ENCODE peak calls at places on chromosomes 16 and 17, in eight cellular contexts. U is MM.1S, J is ascending aorta, N is body of pancreas, K is left ventricle myocardium inferior, V is cardiac muscle cell, S is AG04450, H is suprapubic skin. Y is an unnamed sample.
A peak's percentile ranks its signal among the peaks of the same experiment; 100 is the strongest.

GRCh38 chr17:1590747-1591473 is 28.3 kb upstream of the PITPNA start:
- DNase-seq in U (no peak), J (no peak), N (no peak), K (no peak), V (no peak), S (no peak), H (no peak), Y (no peak)

GRCh38 chr16:81669473-81670350 is 109.4 kb upstream of the PLCG2 start:
- DNase-seq in U (no peak), J (no peak), N (no peak), K (no peak), V (no peak), S (no peak), H (no peak), Y (no peak)

GRCh38 chr16:13471036-13471435 is 448.9 kb upstream of the ERCC4 start:
- DNase-seq in U (peak; percentile 10), J (no peak), N (no peak), K (no peak), V (peak; percentile 53), S (no peak), H (no peak), Y (no peak)

GRCh38 chr17:81917565-81918332 is at the start of gene SIRT7:
- DNase-seq in U (peak; percentile 83), J (peak; percentile 85), N (peak; percentile 74), K (peak; percentile 75), V (peak; percentile 87), S (no peak), H (no peak), Y (peak; percentile 86)

GRCh38 chr16:1194665-1195392 is 30.2 kb downstream of the TPSG1 start:
- DNase-seq in U (no peak), J (no peak), N (peak; percentile 22), K (no peak), V (peak; percentile 45), S (no peak), H (no peak), Y (no peak)

GRCh38 chr17:9439851-9440250 is 135.8 kb downstream of the STX8 start:
- DNase-seq in U (no peak), J (no peak), N (no peak), K (no peak), V (no peak), S (no peak), H (no peak), Y (no peak)

GRCh38 chr17:72565006-72565405 is 444.2 kb downstream of the SOX9 start:
- DNase-seq in U (no peak), J (no peak), N (no peak), K (no peak), V (no peak), S (no peak), H (no peak), Y (no peak)

GRCh38 chr16:1677942-1678499 is at the start of gene JPT2:
- DNase-seq in U (peak; percentile 97), J (peak; percentile 97), N (peak; percentile 99), K (peak; percentile 99), V (peak; percentile 99), S (peak; percentile 88), H (peak; percentile 98), Y (peak; percentile 94)

GRCh38 chr17:50534222-50534978 is 1.9 kb downstream of the EPN3 start:
- DNase-seq in U (no peak), J (no peak), N (peak; percentile 83), K (no peak), V (no peak), S (no peak), H (no peak), Y (no peak)

GRCh38 chr17:50533185-50533584 is 650 bp downstream of the EPN3 start:
- DNase-seq in U (no peak), J (no peak), N (no peak), K (no peak), V (no peak), S (no peak), H (no peak), Y (no peak)

GRCh38 chr17:50533720-50534148 is 1.2 kb downstream of the EPN3 start:
- DNase-seq in U (no peak), J (no peak), N (peak; percentile 89), K (peak; percentile 79), V (peak; percentile 54), S (no peak), H (no peak), Y (no peak)

GRCh38 chr17:50535407-50535806 is 2.9 kb downstream of the EPN3 start:
- DNase-seq in U (no peak), J (no peak), N (no peak), K (no peak), V (no peak), S (no peak), H (no peak), Y (no peak)

DNA sequence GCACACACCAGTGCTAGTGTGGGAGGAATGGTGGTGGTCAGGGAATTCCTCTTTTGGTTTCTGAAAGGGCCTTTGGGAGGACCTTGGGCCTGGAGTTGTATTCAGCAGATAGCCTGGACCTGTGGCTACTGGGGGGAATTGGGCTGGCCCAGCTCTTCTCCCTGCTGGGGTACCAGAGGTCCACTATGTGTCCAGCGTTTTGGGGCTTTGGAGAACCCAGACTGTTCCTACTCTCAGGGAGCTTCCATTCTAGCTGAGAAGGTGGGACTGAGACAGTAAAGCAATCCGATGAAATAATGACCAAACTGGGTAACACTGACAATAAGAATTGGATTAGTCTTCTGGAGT is 2.4 kb downstream of the EPN3 start:
- DNase-seq in U (no peak), J (no peak), N (no peak), K (no peak), V (no peak), S (no peak), H (no peak), Y (no peak)
- H3K27ac ChIP-seq in U (no peak overlapping the region), J (no peak overlapping the region), N (peak overlapping the region; percentile 96), K (peak overlapping the region; percentile 90), V (no peak overlapping the region), S (no peak overlapping the region), H (peak overlapping the region; percentile 78), Y (no peak overlapping the region)

GRCh38 chr17:79843475-79843916 is 4.3 kb upstream of the CBX4 start:
- DNase-seq in U (no peak), J (no peak), N (no peak), K (no peak), V (no peak), S (no peak), H (no peak), Y (no peak)

GRCh38 chr17:79842656-79843474 is 3.6 kb upstream of the CBX4 start:
- DNase-seq in U (no peak), J (no peak), N (no peak), K (no peak), V (no peak), S (no peak), H (no peak), Y (no peak)

GRCh38 chr17:79843917-79844815 is 4.9 kb upstream of the CBX4 start:
- DNase-seq in U (no peak), J (no peak), N (peak; percentile 75), K (peak; percentile 78), V (peak; percentile 86), S (no peak), H (no peak), Y (no peak)

GRCh38 chr17:79845601-79845949 is 6.3 kb upstream of the CBX4 start:
- DNase-seq in U (no peak), J (no peak), N (no peak), K (no peak), V (no peak), S (no peak), H (no peak), Y (no peak)

DNA sequence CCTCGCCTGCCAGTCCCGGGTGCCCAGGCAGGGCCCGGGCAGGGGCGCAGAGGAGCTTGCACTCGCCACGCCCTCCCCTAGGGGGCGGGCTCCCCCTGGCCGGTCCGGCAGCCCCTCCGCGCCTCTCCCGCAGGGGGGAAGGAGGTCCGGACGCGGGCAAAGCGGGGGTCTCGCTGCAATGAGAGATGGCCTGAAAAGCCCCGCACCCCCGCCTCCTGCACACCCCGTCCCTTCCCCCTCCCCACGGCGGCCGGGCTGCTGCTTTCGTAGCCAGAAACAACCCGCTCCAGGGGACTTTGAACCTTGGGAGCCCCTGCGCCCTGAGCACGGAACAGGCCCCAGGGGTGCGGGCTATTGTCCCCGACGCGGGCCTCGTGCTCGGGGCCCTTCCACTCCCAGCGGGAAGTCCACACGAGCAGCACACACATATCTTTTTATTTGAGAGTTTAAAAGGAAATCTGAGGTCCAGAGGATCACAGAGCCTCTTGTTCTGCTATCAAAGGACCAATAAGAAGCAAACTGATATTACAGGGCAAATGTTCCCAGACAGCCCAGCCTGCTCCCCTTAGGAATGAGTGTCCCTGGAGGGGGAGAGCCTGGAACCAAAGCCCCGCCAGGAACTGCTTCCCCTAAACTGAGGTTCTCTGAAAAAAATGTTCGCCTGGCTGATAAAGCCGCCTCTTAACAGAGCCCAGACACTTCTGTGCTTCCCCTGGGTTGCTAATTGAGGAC is 5.8 kb upstream of the CBX4 start:
- DNase-seq in U (peak; percentile 36), J (no peak), N (no peak), K (peak; percentile 54), V (peak; percentile 73), S (no peak), H (no peak), Y (no peak)
- H3K4me3 ChIP-seq in U (no peak overlapping the region), J (peak overlapping the region; percentile 64), N (no peak overlapping the region), K (peak overlapping the region; percentile 82), V (peak overlapping the region; percentile 34), S (no peak overlapping the region), H (peak overlapping the region; percentile 61), Y (peak overlapping the region; percentile 63)

GRCh38 chr17:41687828-41688640 is 651 bp upstream of the EIF1 start:
- DNase-seq in U (peak; percentile 59), J (no peak), N (peak; percentile 71), K (peak; percentile 47), V (peak; percentile 37), S (no peak), H (no peak), Y (no peak)

GRCh38 chr17:41691031-41691777 is 2.5 kb downstream of the EIF1 start:
- DNase-seq in U (no peak), J (no peak), N (no peak), K (no peak), V (no peak), S (no peak), H (no peak), Y (no peak)

GRCh38 chr17:41690497-41690896 is 1.8 kb downstream of the EIF1 start:
- DNase-seq in U (no peak), J (no peak), N (no peak), K (no peak), V (no peak), S (no peak), H (no peak), Y (no peak)

GRCh38 chr17:41688641-41689496 is at the start of gene EIF1:
- DNase-seq in U (peak; percentile 100), J (peak; percentile 100), N (peak; percentile 99), K (peak; percentile 100), V (peak; percentile 100), S (peak; percentile 99), H (peak; percentile 100), Y (peak; percentile 100)

GRCh38 chr17:41689497-41690299 is 1.0 kb downstream of the EIF1 start:
- DNase-seq in U (peak; percentile 74), J (no peak), N (peak; percentile 51), K (no peak), V (peak; percentile 52), S (no peak), H (no peak), Y (no peak)
- TF ChIP-seq CTCF in U (peak; percentile 74), J (peak; percentile 53), N (peak; percentile 55), K (peak; percentile 65), V (peak; percentile 58), S (peak; percentile 71), H (peak; percentile 58), Y (peak; percentile 50)

GRCh38 chr16:72744064-72744793 is 303.7 kb downstream of the ZFHX3 start:
- DNase-seq in U (no peak), J (no peak), N (no peak), K (no peak), V (no peak), S (no peak), H (no peak), Y (no peak)

GRCh38 chr16:72736074-72736473 is 311.9 kb downstream of the ZFHX3 start:
- DNase-seq in U (no peak), J (no peak), N (no peak), K (no peak), V (no peak), S (no peak), H (no peak), Y (no peak)

GRCh38 chr16:72740346-72740745 is 307.6 kb downstream of the ZFHX3 start:
- DNase-seq in U (no peak), J (no peak), N (no peak), K (no peak), V (no peak), S (peak; percentile 4), H (no peak), Y (no peak)

GRCh38 chr16:72743011-72743761 is 304.7 kb downstream of the ZFHX3 start:
- DNase-seq in U (peak; percentile 33), J (no peak), N (no peak), K (no peak), V (no peak), S (no peak), H (no peak), Y (no peak)

GRCh38 chr16:72739577-72739976 is 308.4 kb downstream of the ZFHX3 start:
- DNase-seq in U (no peak), J (no peak), N (no peak), K (no peak), V (peak; percentile 46), S (no peak), H (no peak), Y (no peak)
- H3K27ac ChIP-seq in U (no peak overlapping the region), J (no peak overlapping the region), N (no peak overlapping the region), K (no peak overlapping the region), V (peak overlapping the region; percentile 68), S (no peak overlapping the region), H (no peak overlapping the region), Y (no peak overlapping the region)

Y was measured in coronary artery.